ENCODE peak calls at places on chromosomes 7 and 10, in five cellular contexts. One of them, this sample, is unnamed.
A peak's percentile ranks its signal among the peaks of the same experiment; 100 is the strongest.

GRCh38 chr7:112744818-112745217 is 45.4 kb downstream of the TMEM168 start:
- DNase-seq in mesendoderm: no peak
- DNase-seq in adrenal gland: no peak
- DNase-seq in HCT116: no peak
- DNase-seq in upper lobe of right lung: no peak
- DNase-seq in this sample: no peak

GRCh38 chr10:38118072-38118807 is 24.1 kb downstream of the ZNF37A start:
- DNase-seq in mesendoderm: peak; percentile 45
- DNase-seq in adrenal gland: no peak
- DNase-seq in HCT116: peak; percentile 13
- DNase-seq in upper lobe of right lung: no peak
- DNase-seq in this sample: peak; percentile 48

GRCh38 chr10:99775850-99776249 is 6.6 kb upstream of the ABCC2 start:
- DNase-seq in mesendoderm: no peak
- DNase-seq in adrenal gland: peak; percentile 39
- DNase-seq in HCT116: peak; percentile 88
- DNase-seq in upper lobe of right lung: no peak
- DNase-seq in this sample: peak; percentile 77

GRCh38 chr10:12238821-12239220 is 42.8 kb downstream of the CDC123 start:
- DNase-seq in mesendoderm: no peak
- DNase-seq in adrenal gland: no peak
- DNase-seq in HCT116: no peak
- DNase-seq in upper lobe of right lung: no peak
- DNase-seq in this sample: no peak

GRCh38 chr10:131882590-131883451 is 18.0 kb upstream of the PPP2R2D start:
- DNase-seq in mesendoderm: no peak
- DNase-seq in adrenal gland: no peak
- DNase-seq in HCT116: no peak
- DNase-seq in upper lobe of right lung: no peak
- DNase-seq in this sample: no peak

GRCh38 chr10:111076682-111077661 is at the start of gene ADRA2A:
- DNase-seq in mesendoderm: peak; percentile 80
- DNase-seq in adrenal gland: peak; percentile 21
- DNase-seq in HCT116: no peak
- DNase-seq in upper lobe of right lung: peak; percentile 72
- DNase-seq in this sample: peak; percentile 5

GRCh38 chr10:97427571-97428179 is 1.7 kb downstream of the PGAM1 start:
- DNase-seq in mesendoderm: peak; percentile 97
- DNase-seq in adrenal gland: peak; percentile 53
- DNase-seq in HCT116: no peak
- DNase-seq in upper lobe of right lung: no peak
- DNase-seq in this sample: peak; percentile 60

GRCh38 chr10:29557665-29558064 is 77.1 kb downstream of the SVIL start:
- DNase-seq in mesendoderm: no peak
- DNase-seq in adrenal gland: no peak
- DNase-seq in HCT116: no peak
- DNase-seq in upper lobe of right lung: no peak
- DNase-seq in this sample: no peak

GRCh38 chr10:33273295-33274002 is 61.0 kb downstream of the NRP1 start:
- DNase-seq in mesendoderm: no peak
- DNase-seq in adrenal gland: peak; percentile 82
- DNase-seq in HCT116: no peak
- DNase-seq in upper lobe of right lung: peak; percentile 91
- DNase-seq in this sample: peak; percentile 88

GRCh38 chr7:53350241-53350640 is 314.8 kb downstream of the POM121L12 start:
- DNase-seq in mesendoderm: peak; percentile 76
- DNase-seq in adrenal gland: peak; percentile 37
- DNase-seq in HCT116: no peak
- DNase-seq in upper lobe of right lung: no peak
- DNase-seq in this sample: no peak

GRCh38 chr7:100895956-100896742 is 461 bp upstream of the ACHE start:
- DNase-seq in mesendoderm: peak; percentile 88
- DNase-seq in adrenal gland: no peak
- DNase-seq in HCT116: no peak
- DNase-seq in upper lobe of right lung: peak; percentile 70
- DNase-seq in this sample: peak; percentile 16

GRCh38 chr7:1233328-1234048 is 816 bp downstream of the UNCX start:
- DNase-seq in mesendoderm: peak; percentile 38
- DNase-seq in adrenal gland: no peak
- DNase-seq in HCT116: no peak
- DNase-seq in upper lobe of right lung: no peak
- DNase-seq in this sample: no peak

GRCh38 chr7:1232103-1232466 is 587 bp upstream of the UNCX start:
- DNase-seq in mesendoderm: no peak
- DNase-seq in adrenal gland: no peak
- DNase-seq in HCT116: no peak
- DNase-seq in upper lobe of right lung: no peak
- DNase-seq in this sample: no peak

GRCh38 chr7:1234049-1234691 is 1.5 kb downstream of the UNCX start:
- DNase-seq in mesendoderm: no peak
- DNase-seq in adrenal gland: no peak
- DNase-seq in HCT116: no peak
- DNase-seq in upper lobe of right lung: no peak
- DNase-seq in this sample: no peak

GRCh38 chr7:1231214-1232102 is 1.2 kb upstream of the UNCX start:
- DNase-seq in mesendoderm: peak; percentile 51
- DNase-seq in adrenal gland: no peak
- DNase-seq in HCT116: no peak
- DNase-seq in upper lobe of right lung: no peak
- DNase-seq in this sample: no peak

GRCh38 chr7:1232623-1233327 is at the start of gene UNCX:
- DNase-seq in mesendoderm: peak; percentile 65
- DNase-seq in adrenal gland: no peak
- DNase-seq in HCT116: no peak
- DNase-seq in upper lobe of right lung: no peak
- DNase-seq in this sample: no peak
- H3K27me3 ChIP-seq in mesendoderm: peaks cover 68% of the 10 kb centered on the region
- H3K27me3 ChIP-seq in adrenal gland: peaks cover 85% of the 10 kb centered on the region
- H3K27me3 ChIP-seq in HCT116: no peaks in the 10 kb centered on the region
- H3K27me3 ChIP-seq in upper lobe of right lung: peaks cover 86% of the 10 kb centered on the region
- H3K27me3 ChIP-seq in this sample: peaks cover 93% of the 10 kb centered on the region

GRCh38 chr10:75284097-75284485 is 48.3 kb upstream of the COMTD1 start:
- DNase-seq in mesendoderm: peak; percentile 24
- DNase-seq in adrenal gland: no peak
- DNase-seq in HCT116: no peak
- DNase-seq in upper lobe of right lung: no peak
- DNase-seq in this sample: no peak

GRCh38 chr10:75291800-75292199 is 56.0 kb upstream of the COMTD1 start:
- DNase-seq in mesendoderm: no peak
- DNase-seq in adrenal gland: no peak
- DNase-seq in HCT116: no peak
- DNase-seq in upper lobe of right lung: no peak
- DNase-seq in this sample: no peak

GRCh38 chr10:75287697-75288096 is 51.9 kb upstream of the COMTD1 start:
- DNase-seq in mesendoderm: peak; percentile 30
- DNase-seq in adrenal gland: no peak
- DNase-seq in HCT116: no peak
- DNase-seq in upper lobe of right lung: no peak
- DNase-seq in this sample: no peak

GRCh38 chr10:75286901-75287300 is 51.1 kb upstream of the COMTD1 start:
- DNase-seq in mesendoderm: no peak
- DNase-seq in adrenal gland: no peak
- DNase-seq in HCT116: no peak
- DNase-seq in upper lobe of right lung: no peak
- DNase-seq in this sample: no peak

DNA sequence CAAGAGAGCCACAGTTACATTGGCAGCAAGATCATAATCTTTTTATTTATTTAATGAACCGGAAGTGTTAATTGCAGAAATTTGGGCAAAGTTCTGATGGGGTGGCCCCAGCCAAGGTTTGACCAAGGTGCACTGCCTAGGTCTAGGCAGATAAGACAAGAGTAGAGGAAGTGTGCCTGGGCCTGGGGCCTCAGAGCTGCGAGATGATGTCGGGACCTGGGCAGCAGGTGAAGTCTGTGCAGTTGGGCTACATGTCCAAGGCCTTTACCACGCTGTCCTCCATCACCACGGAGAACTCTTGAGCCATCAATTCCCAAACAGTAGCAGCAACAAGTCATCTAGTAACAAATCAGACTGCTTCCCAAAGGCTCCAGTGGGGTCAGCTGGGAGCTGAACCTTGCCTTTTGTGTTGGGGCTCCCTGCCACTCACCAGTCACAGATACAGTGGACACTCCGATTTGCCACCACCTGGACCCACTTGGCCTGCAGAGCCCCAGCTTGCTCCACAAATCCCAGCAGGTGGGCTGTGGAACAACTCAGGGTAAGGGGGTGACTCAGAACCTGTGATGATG is 52.5 kb upstream of the COMTD1 start:
- DNase-seq in mesendoderm: no peak
- DNase-seq in adrenal gland: no peak
- DNase-seq in HCT116: no peak
- DNase-seq in upper lobe of right lung: no peak
- DNase-seq in this sample: no peak
- H3K27me3 ChIP-seq in mesendoderm: peaks cover 2% of the 10 kb centered on the region
- H3K27me3 ChIP-seq in adrenal gland: no peaks in the 10 kb centered on the region
- H3K27me3 ChIP-seq in HCT116: no peaks in the 10 kb centered on the region
- H3K27me3 ChIP-seq in upper lobe of right lung: no peaks in the 10 kb centered on the region
- H3K27me3 ChIP-seq in this sample: no peaks in the 10 kb centered on the region

GRCh38 chr10:48209246-48209645 is 65.2 kb downstream of the FRMPD2 start:
- DNase-seq in mesendoderm: no peak
- DNase-seq in adrenal gland: no peak
- DNase-seq in HCT116: no peak
- DNase-seq in upper lobe of right lung: no peak
- DNase-seq in this sample: no peak
- H3K27me3 ChIP-seq in mesendoderm: no peaks in the 10 kb centered on the region
- H3K27me3 ChIP-seq in adrenal gland: no peaks in the 10 kb centered on the region
- H3K27me3 ChIP-seq in HCT116: no peaks in the 10 kb centered on the region
- H3K27me3 ChIP-seq in upper lobe of right lung: no peaks in the 10 kb centered on the region
- H3K27me3 ChIP-seq in this sample: peaks cover 59% of the 10 kb centered on the region

GRCh38 chr7:134730359-134730758 is 49.1 kb upstream of the CALD1 start:
- DNase-seq in mesendoderm: no peak
- DNase-seq in adrenal gland: no peak
- DNase-seq in HCT116: no peak
- DNase-seq in upper lobe of right lung: no peak
- DNase-seq in this sample: no peak

GRCh38 chr7:134727711-134728110 is 51.7 kb upstream of the CALD1 start:
- DNase-seq in mesendoderm: no peak
- DNase-seq in adrenal gland: no peak
- DNase-seq in HCT116: no peak
- DNase-seq in upper lobe of right lung: no peak
- DNase-seq in this sample: no peak

GRCh38 chr7:134732739-134733138 is 46.7 kb upstream of the CALD1 start:
- DNase-seq in mesendoderm: no peak
- DNase-seq in adrenal gland: no peak
- DNase-seq in HCT116: no peak
- DNase-seq in upper lobe of right lung: no peak
- DNase-seq in this sample: no peak

GRCh38 chr7:134729895-134730294 is 49.5 kb upstream of the CALD1 start:
- DNase-seq in mesendoderm: no peak
- DNase-seq in adrenal gland: no peak
- DNase-seq in HCT116: no peak
- DNase-seq in upper lobe of right lung: no peak
- DNase-seq in this sample: no peak

DNA sequence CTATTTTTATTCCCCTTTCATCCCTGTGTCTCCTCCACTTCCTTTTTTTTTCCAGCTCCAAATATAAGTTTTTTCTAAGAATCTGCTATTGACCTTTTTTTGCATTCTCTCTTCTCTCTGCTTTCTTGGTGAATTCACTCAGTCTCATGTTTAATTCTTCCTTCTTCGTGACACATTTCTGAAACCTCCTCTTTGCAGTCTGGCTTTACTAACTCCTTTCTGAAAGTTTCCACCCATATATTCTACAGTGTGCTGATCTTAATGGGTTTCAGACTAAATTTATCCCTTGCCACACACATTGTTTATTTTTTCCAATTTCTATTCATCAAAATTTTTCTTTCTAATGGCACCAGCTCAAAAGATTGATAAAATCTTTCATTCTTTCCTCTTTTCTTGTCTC is 47.8 kb upstream of the CALD1 start:
- DNase-seq in mesendoderm: no peak
- DNase-seq in adrenal gland: no peak
- DNase-seq in HCT116: no peak
- DNase-seq in upper lobe of right lung: no peak
- DNase-seq in this sample: no peak
- H3K27me3 ChIP-seq in mesendoderm: no peaks in the 10 kb centered on the region
- H3K27me3 ChIP-seq in adrenal gland: no peaks in the 10 kb centered on the region
- H3K27me3 ChIP-seq in HCT116: no peaks in the 10 kb centered on the region
- H3K27me3 ChIP-seq in upper lobe of right lung: no peaks in the 10 kb centered on the region
- H3K27me3 ChIP-seq in this sample: no peaks in the 10 kb centered on the region

GRCh38 chr10:101237908-101238731 is 8.9 kb upstream of the LBX1 start:
- DNase-seq in mesendoderm: no peak
- DNase-seq in adrenal gland: no peak
- DNase-seq in HCT116: no peak
- DNase-seq in upper lobe of right lung: no peak
- DNase-seq in this sample: no peak

GRCh38 chr10:101236376-101237079 is 7.3 kb upstream of the LBX1 start:
- DNase-seq in mesendoderm: peak; percentile 48
- DNase-seq in adrenal gland: no peak
- DNase-seq in HCT116: no peak
- DNase-seq in upper lobe of right lung: no peak
- DNase-seq in this sample: no peak

GRCh38 chr10:101235766-101236165 is 6.5 kb upstream of the LBX1 start:
- DNase-seq in mesendoderm: peak; percentile 81
- DNase-seq in adrenal gland: no peak
- DNase-seq in HCT116: no peak
- DNase-seq in upper lobe of right lung: no peak
- DNase-seq in this sample: no peak

GRCh38 chr10:101238732-101239105 is 9.5 kb upstream of the LBX1 start:
- DNase-seq in mesendoderm: no peak
- DNase-seq in adrenal gland: no peak
- DNase-seq in HCT116: peak; percentile 18
- DNase-seq in upper lobe of right lung: peak; percentile 64
- DNase-seq in this sample: no peak

GRCh38 chr10:101237080-101237817 is 8.0 kb upstream of the LBX1 start:
- DNase-seq in mesendoderm: peak; percentile 67
- DNase-seq in adrenal gland: no peak
- DNase-seq in HCT116: no peak
- DNase-seq in upper lobe of right lung: no peak
- DNase-seq in this sample: no peak
- H3K27me3 ChIP-seq in mesendoderm: peaks cover 60% of the 10 kb centered on the region
- H3K27me3 ChIP-seq in adrenal gland: peaks cover 82% of the 10 kb centered on the region
- H3K27me3 ChIP-seq in HCT116: no peaks in the 10 kb centered on the region
- H3K27me3 ChIP-seq in upper lobe of right lung: peaks cover 82% of the 10 kb centered on the region
- H3K27me3 ChIP-seq in this sample: peaks cover 98% of the 10 kb centered on the region